ENCODE peak calls at places on chromosomes 5 and 9, in six cellular contexts. P, J, Y, G, U and M are unnamed samples. For H3K36me3, the result is how much of the 10 kb centered on the place peaks cover.

GRCh38 chr5:118990582-118990981 is 2.2 kb upstream of the DTWD2 start:
- DNase-seq in Y (no peak), U (no peak), J (no peak), G (no peak), P (no peak), M (no peak)

GRCh38 chr9:134135343-134136116 is at the start of gene WDR5:
- DNase-seq in J (peak), P (peak), Y (peak), U (peak), G (peak), M (peak)

GRCh38 chr5:125196479-125197183 is 450.2 kb upstream of the ZNF608 start:
- DNase-seq in P (no peak), U (no peak), J (no peak), Y (no peak), G (peak), M (no peak)

GRCh38 chr5:71658916-71659661 is 60.0 kb upstream of the CARTPT start:
- DNase-seq in G (no peak), Y (no peak), U (peak), P (no peak), J (no peak), M (no peak)

GRCh38 chr9:120886490-120886967 is 9.5 kb upstream of the PHF19 start:
- DNase-seq in U (no peak), G (no peak), Y (no peak), P (no peak), J (peak), M (no peak)

GRCh38 chr9:98022447-98022846 is 34.1 kb upstream of the NANS start:
- DNase-seq in P (no peak), U (no peak), Y (no peak), G (no peak), J (no peak), M (no peak)

GRCh38 chr5:156623381-156624040 is 226.6 kb upstream of the PPP1R2B start:
- DNase-seq in U (no peak), P (no peak), J (no peak), G (no peak), Y (no peak), M (no peak)

GRCh38 chr5:112929336-112930081 is 7.5 kb upstream of the REEP5 start:
- DNase-seq in G (no peak), U (no peak), P (peak), Y (no peak), J (no peak), M (peak)

GRCh38 chr9:84296146-84296843 is 44.3 kb downstream of the SLC28A3 start:
- DNase-seq in J (no peak), G (no peak), P (peak), U (no peak), Y (no peak), M (peak)

GRCh38 chr5:169295241-169295747 is 5.6 kb downstream of the SLIT3 start:
- DNase-seq in Y (no peak), J (no peak), G (no peak), U (no peak), P (no peak), M (no peak)

GRCh38 chr9:2228132-2228531 is 213.0 kb downstream of the SMARCA2 start:
- DNase-seq in P (no peak), U (no peak), G (no peak), Y (peak), J (no peak), M (no peak)

GRCh38 chr5:178428341-178429155 is 161.6 kb downstream of the COL23A1 start:
- DNase-seq in J (peak), Y (no peak), U (no peak), P (no peak), G (no peak), M (no peak)

GRCh38 chr5:12323637-12324229 is 419.5 kb upstream of the CTNND2 start:
- DNase-seq in P (no peak), J (no peak), Y (no peak), G (no peak), U (no peak), M (no peak)

GRCh38 chr9:117723986-117724654 is 19.9 kb downstream of the TLR4 start:
- DNase-seq in U (no peak), Y (no peak), P (no peak), G (no peak), J (no peak), M (no peak)

GRCh38 chr9:16254674-16255073 is 615.8 kb downstream of the BNC2 start:
- DNase-seq in J (no peak), U (no peak), P (no peak), Y (no peak), G (no peak), M (no peak)

GRCh38 chr9:36050472-36050871 is 13.8 kb downstream of the RECK start:
- DNase-seq in U (no peak), J (no peak), G (no peak), Y (no peak), P (no peak), M (no peak)

GRCh38 chr9:7592321-7593319 is 207.0 kb downstream of the DMAC1 start:
- DNase-seq in Y (no peak), P (no peak), G (peak), U (no peak), J (no peak), M (no peak)

GRCh38 chr5:127910307-127910956 is 173.1 kb upstream of the SLC12A2 start:
- DNase-seq in J (no peak), G (no peak), U (no peak), Y (no peak), P (no peak), M (no peak)

GRCh38 chr9:34957492-34958410 is at the start of gene PHF24:
- DNase-seq in P (no peak), U (no peak), Y (no peak), J (no peak), G (peak), M (no peak)

GRCh38 chr5:82165740-82166530 is 112.2 kb downstream of the RPS23 start:
- DNase-seq in Y (peak), G (peak), P (peak), J (peak), U (peak), M (no peak)

GRCh38 chr9:120774719-120775118 is 18.5 kb downstream of the FBXW2 start:
- DNase-seq in J (no peak), P (no peak), Y (no peak), G (no peak), U (no peak), M (no peak)

GRCh38 chr5:151068571-151069197 is 12.2 kb downstream of the TNIP1 start:
- DNase-seq in J (no peak), P (no peak), Y (no peak), U (no peak), G (no peak), M (peak)

GRCh38 chr9:138102246-138103051 is 224.9 kb downstream of the CACNA1B start:
- DNase-seq in J (no peak), U (no peak), Y (peak), G (no peak), P (no peak), M (no peak)

GRCh38 chr5:5658226-5658625 is 235.7 kb downstream of the ICE1 start:
- DNase-seq in U (no peak), Y (peak), J (no peak), P (peak), G (no peak), M (no peak)

GRCh38 chr5:126490167-126490937 is 67.1 kb downstream of the GRAMD2B start:
- DNase-seq in G (no peak), U (no peak), P (no peak), Y (no peak), J (no peak), M (no peak)

GRCh38 chr9:10331157-10331556 is 281.6 kb downstream of the PTPRD start:
- DNase-seq in Y (no peak), P (no peak), J (no peak), U (no peak), G (peak), M (no peak)

GRCh38 chr9:89527084-89527483 is 29.2 kb upstream of the SEMA4D start:
- DNase-seq in P (no peak), Y (peak), U (no peak), J (peak), G (no peak), M (no peak)
- H3K4me3 ChIP-seq in P (no peak), Y (no peak), U (no peak), J (no peak), G (no peak), M (no peak)

GRCh38 chr9:125816321-125816720 is 69.1 kb downstream of the PBX3 start:
- DNase-seq in G (no peak), Y (no peak), J (no peak), P (no peak), U (no peak), M (no peak)
- H3K36me3 ChIP-seq in G (under half), Y (under half), J (under half), P (under half), U (under half), M (under half)

DNA sequence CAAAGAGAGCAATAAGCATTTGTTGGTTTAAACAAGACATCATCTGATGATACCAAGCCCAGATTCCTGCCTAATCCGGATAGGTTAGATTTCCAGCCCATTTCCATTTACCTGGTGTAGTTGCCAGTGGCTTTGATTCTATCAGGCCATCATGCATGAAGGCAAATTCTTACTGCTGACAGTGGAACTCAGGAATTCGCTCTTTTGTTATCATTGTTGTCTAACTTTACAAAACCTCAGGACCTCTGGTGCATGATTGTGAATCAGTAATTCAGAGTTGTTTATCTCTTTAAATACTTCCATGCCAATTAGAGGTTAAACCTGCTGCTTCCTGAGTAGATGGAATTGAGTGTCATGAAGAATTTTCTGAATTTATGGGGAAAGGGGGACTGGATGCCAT is 76.5 kb downstream of the C9orf152 start:
- DNase-seq in G (no peak), P (no peak), Y (no peak), J (no peak), U (no peak), M (no peak)
- H3K4me3 ChIP-seq in G (no peak), P (no peak), Y (no peak), J (no peak), U (no peak), M (no peak)

DNA sequence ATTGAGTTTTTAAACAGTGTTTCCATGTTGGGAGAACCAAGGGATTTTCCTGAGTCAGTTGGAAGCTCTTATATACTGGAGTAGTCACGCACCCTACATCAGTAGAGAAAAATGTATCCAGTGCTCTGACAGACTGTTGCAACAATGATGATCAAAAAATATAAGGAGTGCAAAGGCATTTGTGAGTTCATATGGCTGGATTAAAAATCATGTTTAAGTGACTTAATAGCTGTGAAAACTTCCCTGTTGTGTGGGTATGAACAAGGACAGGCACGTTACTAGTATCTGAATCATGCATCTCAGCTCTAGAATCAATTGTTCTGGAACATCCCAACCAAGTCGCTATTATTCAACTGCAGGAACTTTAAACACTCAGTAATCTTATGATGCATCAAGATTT is 229.7 kb downstream of the ROR2 start:
- DNase-seq in Y (no peak), U (no peak), P (no peak), G (no peak), J (no peak), M (no peak)
- H3K36me3 ChIP-seq in Y (under half), U (under half), P (under half), G (under half), J (under half), M (under half)

GRCh38 chr9:136233868-136234267 is 11.7 kb downstream of the QSOX2 start:
- DNase-seq in U (no peak), G (no peak), J (no peak), P (no peak), Y (no peak), M (no peak)
- H3K4me3 ChIP-seq in U (no peak), G (no peak), J (no peak), P (no peak), Y (no peak), M (no peak)

GRCh38 chr9:125329978-125330377 is 68.4 kb downstream of the GAPVD1 start:
- DNase-seq in G (no peak), Y (no peak), P (no peak), J (no peak), U (no peak), M (no peak)

GRCh38 chr9:125332527-125332926 is 70.9 kb downstream of the GAPVD1 start:
- DNase-seq in G (peak), J (no peak), Y (no peak), P (peak), U (no peak), M (peak)

GRCh38 chr9:125325821-125326220 is 64.2 kb downstream of the GAPVD1 start:
- DNase-seq in G (no peak), P (no peak), J (no peak), U (no peak), Y (no peak), M (no peak)

GRCh38 chr9:125330587-125330986 is 69.0 kb downstream of the GAPVD1 start:
- DNase-seq in Y (no peak), U (no peak), P (no peak), G (no peak), J (no peak), M (no peak)
- H3K36me3 ChIP-seq in Y (under half), U (under half), P (under half), G (under half), J (half or more), M (under half)